ENCODE peak calls at places on chromosomes 4 and X, in seven cellular contexts. X is NCI-H524; L is MCF 10A; W is activated naive CD4-positive, alpha-beta T cell; R is osteocyte; J is activated gamma-delta T cell treated with anti-CD3 and anti-CD28 coated beads, Interleukin-2, amount 50 U/mL, for 16 hours; D is stimulated activated CD8-positive, alpha-beta memory T cell treated with anti-CD3 and anti-CD28 coated beads, Interleukin-12 subunit alpha, Interleukin-12 subunit beta, amount 100 ng/mL, for 1 hour. M is an unnamed sample.

GRCh38 chr4:137819964-137820383 is 287.7 kb upstream of the PCDH18 start:
- DNase-seq in X (peak), L (peak), W (no peak), R (no peak), J (no peak), D (no peak), M (no peak)

GRCh38 chrX:139882299-139882698 is 50.6 kb downstream of the ATP11C start:
- DNase-seq in X (no peak), L (no peak), W (no peak), R (no peak), J (no peak), D (no peak), M (no peak)

GRCh38 chr4:40234519-40235039 is 37.7 kb downstream of the RHOH start:
- DNase-seq in X (no peak), L (no peak), W (no peak), R (no peak), J (no peak), D (no peak), M (no peak)

GRCh38 chr4:126799971-126800722 is 832.6 kb upstream of the INTU start:
- DNase-seq in X (no peak), L (no peak), W (no peak), R (no peak), J (no peak), D (no peak), M (no peak)

GRCh38 chrX:17470136-17470535 is 95.1 kb downstream of the NHS start:
- DNase-seq in X (no peak), L (peak), W (no peak), R (no peak), J (no peak), D (no peak), M (no peak)

GRCh38 chrX:105745863-105746262 is 76.5 kb upstream of the NRK start:
- DNase-seq in X (no peak), L (peak), W (no peak), R (no peak), J (no peak), D (no peak), M (no peak)

GRCh38 chrX:109684136-109684535 is 48.9 kb downstream of the ACSL4 start:
- DNase-seq in X (no peak), L (peak), W (no peak), R (no peak), J (no peak), D (no peak), M (no peak)

GRCh38 chrX:102085706-102086105 is 39.8 kb upstream of the TCEAL2 start:
- DNase-seq in X (no peak), L (peak), W (no peak), R (no peak), J (no peak), D (no peak), M (no peak)

GRCh38 chrX:119729408-119730201 is 28.8 kb upstream of the SOWAHD start:
- DNase-seq in X (peak), L (peak), W (peak), R (no peak), J (peak), D (peak), M (peak)

GRCh38 chrX:5748751-5749150 is 479.9 kb downstream of the NLGN4X start:
- DNase-seq in X (no peak), L (no peak), W (no peak), R (no peak), J (no peak), D (no peak), M (no peak)

GRCh38 chrX:18422325-18422724 is 3.1 kb upstream of the CDKL5 start:
- DNase-seq in X (no peak), L (peak), W (no peak), R (peak), J (no peak), D (no peak), M (no peak)

GRCh38 chrX:107677501-107677901 is 49.2 kb downstream of the PRPS1 start:
- DNase-seq in X (no peak), L (peak), W (no peak), R (no peak), J (no peak), D (no peak), M (no peak)

GRCh38 chr4:143420227-143420626 is 83.6 kb downstream of the GAB1 start:
- DNase-seq in X (no peak), L (no peak), W (no peak), R (no peak), J (no peak), D (no peak), M (no peak)

GRCh38 chr4:3045500-3045850 is 28.9 kb downstream of the HTT-AS start:
- DNase-seq in X (no peak), L (no peak), W (no peak), R (no peak), J (peak), D (peak), M (peak)

GRCh38 chr4:26589699-26590098 is 5.8 kb downstream of the TBC1D19 start:
- DNase-seq in X (no peak), L (no peak), W (no peak), R (no peak), J (no peak), D (no peak), M (no peak)

GRCh38 chr4:59380841-59381366 is 1819.2 kb upstream of the ADGRL3 start:
- DNase-seq in X (no peak), L (peak), W (no peak), R (no peak), J (no peak), D (no peak), M (no peak)

GRCh38 chr4:24363751-24364150 is 220.6 kb downstream of the DHX15 start:
- DNase-seq in X (no peak), L (no peak), W (no peak), R (no peak), J (no peak), D (no peak), M (no peak)

GRCh38 chrX:49075347-49075746 is 1.5 kb upstream of the PRAF2 start:
- DNase-seq in X (no peak), L (no peak), W (no peak), R (no peak), J (no peak), D (no peak), M (no peak)

M was measured in activated B cell treated with CpG ODN at 0.5 μM for 24 hours.